ENCODE peak calls at places on chromosomes 1 and 21, in four cellular contexts. L is fibroblast of lung, F is H9, K is mammary epithelial cell. Z is an unnamed sample.

GRCh38 chr1:176767714-176768136 is 304.8 kb downstream of the PAPPA2 start:
- DNase-seq in L (no peak), F (no peak), K (no peak), Z (no peak)

GRCh38 chr1:20324704-20325406 is 34.2 kb downstream of the VWA5B1 start:
- DNase-seq in L (no peak), F (no peak), K (peak; percentile 11), Z (no peak)

GRCh38 chr21:32386195-32386870 is 6.5 kb downstream of the URB1 start:
- DNase-seq in L (no peak), F (no peak), K (peak; percentile 85), Z (no peak)

GRCh38 chr1:111203681-111204210 is 3.3 kb upstream of the DENND2D start:
- DNase-seq in L (peak; percentile 35), F (no peak), K (peak; percentile 30), Z (no peak)

GRCh38 chr1:202274611-202275010 is 67.1 kb downstream of the UBE2T start:
- DNase-seq in L (no peak), F (peak; percentile 41), K (no peak), Z (peak; percentile 79)

GRCh38 chr1:172121071-172121717 is 279.9 kb downstream of the DNM3 start:
- DNase-seq in L (no peak), F (no peak), K (no peak), Z (no peak)

GRCh38 chr1:53685272-53686051 is 53.5 kb downstream of the GLIS1 start:
- DNase-seq in L (peak; percentile 22), F (no peak), K (no peak), Z (peak; percentile 73)

GRCh38 chr21:25887646-25888321 is 153.0 kb downstream of the GABPA start:
- DNase-seq in L (no peak), F (no peak), K (no peak), Z (no peak)

GRCh38 chr1:91684599-91685196 is 184.0 kb downstream of the CDC7 start:
- DNase-seq in L (peak; percentile 68), F (no peak), K (no peak), Z (no peak)

GRCh38 chr1:74199504-74199903 is 1.5 kb downstream of the FPGT start:
- DNase-seq in L (no peak), F (no peak), K (no peak), Z (no peak)

GRCh38 chr1:6701437-6702153 is at the start of gene DNAJC11:
- DNase-seq in L (peak; percentile 90), F (peak; percentile 89), K (peak; percentile 78), Z (peak; percentile 95)

GRCh38 chr1:110339040-110339426 is at the start of gene RBM15:
- DNase-seq in L (no peak), F (peak; percentile 99), K (peak; percentile 100), Z (peak; percentile 99)

GRCh38 chr1:161082996-161083742 is 6.2 kb downstream of the NECTIN4 start:
- DNase-seq in L (peak; percentile 96), F (no peak), K (peak; percentile 98), Z (peak; percentile 75)

GRCh38 chr1:109790735-109791494 is 27.2 kb upstream of the EPS8L3 start:
- DNase-seq in L (peak; percentile 42), F (peak; percentile 74), K (no peak), Z (peak; percentile 89)

GRCh38 chr1:42844592-42845140 is 1.7 kb upstream of the ZNF691 start:
- DNase-seq in L (no peak), F (no peak), K (peak; percentile 19), Z (no peak)

GRCh38 chr1:246199086-246199485 is 308.0 kb downstream of the SMYD3 start:
- DNase-seq in L (no peak), F (no peak), K (no peak), Z (no peak)

GRCh38 chr1:167127236-167127635 is 33.4 kb downstream of the STYXL2 start:
- DNase-seq in L (no peak), F (no peak), K (no peak), Z (no peak)

GRCh38 chr1:23473037-23473800 is 10.8 kb downstream of the ASAP3 start:
- DNase-seq in L (peak; percentile 37), F (no peak), K (peak; percentile 98), Z (no peak)

GRCh38 chr1:167795810-167796740 is 74.3 kb downstream of the MPZL1 start:
- DNase-seq in L (no peak), F (no peak), K (peak; percentile 71), Z (peak; percentile 52)

GRCh38 chr1:94522304-94522703 is 19.3 kb downstream of the F3 start:
- DNase-seq in L (peak; percentile 80), F (no peak), K (peak; percentile 48), Z (no peak)

GRCh38 chr1:246397046-246397445 is 110.0 kb downstream of the SMYD3 start:
- DNase-seq in L (no peak), F (no peak), K (no peak), Z (no peak)

GRCh38 chr1:172895050-172895460 is 155.7 kb downstream of the TNFSF18 start:
- DNase-seq in L (peak; percentile 52), F (no peak), K (no peak), Z (no peak)

GRCh38 chr1:38728176-38728908 is 131.2 kb downstream of the RRAGC start:
- DNase-seq in L (peak; percentile 74), F (peak; percentile 38), K (peak; percentile 7), Z (peak; percentile 61)

GRCh38 chr21:46028547-46029200 is 47.1 kb downstream of the COL6A1 start:
- DNase-seq in L (peak; percentile 85), F (no peak), K (no peak), Z (no peak)

GRCh38 chr21:29712818-29713217 is 227.0 kb downstream of the GRIK1 start:
- DNase-seq in L (no peak), F (no peak), K (no peak), Z (no peak)

GRCh38 chr1:67850151-67850551 is 16.9 kb upstream of the GNG12 start:
- DNase-seq in L (peak; percentile 66), F (no peak), K (peak; percentile 46), Z (peak; percentile 54)

GRCh38 chr1:105793541-105794146 is 1262.8 kb upstream of the PRMT6 start:
- DNase-seq in L (peak; percentile 8), F (peak; percentile 40), K (peak; percentile 1), Z (peak; percentile 84)

GRCh38 chr1:55716610-55717009 is 501.4 kb upstream of the USP24 start:
- DNase-seq in L (peak; percentile 71), F (no peak), K (peak; percentile 59), Z (no peak)

GRCh38 chr1:109214695-109215623 is 1.2 kb downstream of the SARS1 start:
- DNase-seq in L (peak; percentile 96), F (no peak), K (peak; percentile 74), Z (no peak)

GRCh38 chr1:184463680-184464079 is 76.9 kb downstream of the C1orf21 start:
- DNase-seq in L (no peak), F (no peak), K (peak; percentile 48), Z (no peak)

GRCh38 chr1:184462990-184463389 is 76.2 kb downstream of the C1orf21 start:
- DNase-seq in L (no peak), F (no peak), K (no peak), Z (no peak)

GRCh38 chr1:184467295-184467694 is 80.5 kb downstream of the C1orf21 start:
- DNase-seq in L (no peak), F (no peak), K (no peak), Z (no peak)

GRCh38 chr1:184464757-184465156 is 77.9 kb downstream of the C1orf21 start:
- DNase-seq in L (no peak), F (no peak), K (no peak), Z (no peak)

DNA sequence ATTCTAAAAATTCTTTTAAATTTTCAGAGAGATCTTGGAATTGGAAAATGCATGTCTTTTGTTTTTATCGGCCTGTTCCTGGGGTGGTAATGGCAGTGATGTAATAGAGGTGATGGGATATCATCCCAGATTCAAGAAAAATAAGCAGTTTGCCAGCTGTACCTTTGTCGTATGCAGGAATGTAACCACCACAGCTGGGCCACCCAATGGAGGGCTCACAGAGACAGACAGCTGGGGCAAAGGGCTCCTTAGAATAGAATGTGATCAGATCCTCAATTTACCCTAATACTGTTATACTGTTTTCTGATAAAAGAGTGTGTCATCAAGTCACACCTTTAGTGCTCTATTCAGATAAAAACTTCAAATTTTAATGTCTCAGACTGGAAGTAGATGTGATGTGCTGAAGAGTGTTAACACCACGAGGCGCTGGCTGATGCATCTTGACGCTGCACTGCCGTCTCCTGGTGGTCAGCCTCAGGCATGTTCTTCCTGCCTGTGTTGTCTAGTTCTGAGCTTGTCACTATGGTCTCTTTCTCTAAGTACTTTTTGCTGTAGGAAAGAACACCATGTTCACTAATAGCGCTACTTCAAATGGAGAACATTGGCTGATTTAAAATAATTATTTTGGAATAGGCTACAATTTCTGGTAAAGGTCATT is 78.8 kb downstream of the C1orf21 start:
- DNase-seq in L (no peak), F (no peak), K (no peak), Z (no peak)
- TF ChIP-seq CTCF in L (peak; percentile 33), F (peak; percentile 56), K (no peak), Z (peak; percentile 77)

DNA sequence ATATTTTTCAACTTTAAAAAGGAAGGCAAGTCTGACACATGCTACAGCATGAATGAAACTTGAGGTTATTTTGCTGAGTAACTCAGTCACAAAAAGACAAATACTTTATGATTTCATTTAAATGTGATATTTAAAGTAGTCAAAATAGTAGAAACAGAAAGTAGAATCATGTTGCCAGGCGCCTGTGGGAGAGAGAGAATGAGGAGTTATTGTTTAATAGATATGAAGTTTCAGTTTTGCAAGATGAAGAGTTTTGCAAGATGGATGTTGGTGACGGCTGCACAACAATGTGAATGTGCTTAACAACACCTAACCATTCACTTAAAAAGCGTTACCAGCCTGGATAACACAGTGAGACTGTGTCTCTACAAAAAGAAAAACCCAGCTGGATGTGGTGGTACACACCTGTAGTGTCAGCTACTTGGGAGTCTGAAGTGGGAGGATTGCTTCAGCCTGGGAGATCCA is 20.7 kb upstream of the ATP1A1 start:
- DNase-seq in L (no peak), F (no peak), K (peak; percentile 32), Z (no peak)
- H3K9ac ChIP-seq in L (no peak overlapping the region), F (no peak overlapping the region), K (no peak overlapping the region), Z (no peak overlapping the region)

DNA sequence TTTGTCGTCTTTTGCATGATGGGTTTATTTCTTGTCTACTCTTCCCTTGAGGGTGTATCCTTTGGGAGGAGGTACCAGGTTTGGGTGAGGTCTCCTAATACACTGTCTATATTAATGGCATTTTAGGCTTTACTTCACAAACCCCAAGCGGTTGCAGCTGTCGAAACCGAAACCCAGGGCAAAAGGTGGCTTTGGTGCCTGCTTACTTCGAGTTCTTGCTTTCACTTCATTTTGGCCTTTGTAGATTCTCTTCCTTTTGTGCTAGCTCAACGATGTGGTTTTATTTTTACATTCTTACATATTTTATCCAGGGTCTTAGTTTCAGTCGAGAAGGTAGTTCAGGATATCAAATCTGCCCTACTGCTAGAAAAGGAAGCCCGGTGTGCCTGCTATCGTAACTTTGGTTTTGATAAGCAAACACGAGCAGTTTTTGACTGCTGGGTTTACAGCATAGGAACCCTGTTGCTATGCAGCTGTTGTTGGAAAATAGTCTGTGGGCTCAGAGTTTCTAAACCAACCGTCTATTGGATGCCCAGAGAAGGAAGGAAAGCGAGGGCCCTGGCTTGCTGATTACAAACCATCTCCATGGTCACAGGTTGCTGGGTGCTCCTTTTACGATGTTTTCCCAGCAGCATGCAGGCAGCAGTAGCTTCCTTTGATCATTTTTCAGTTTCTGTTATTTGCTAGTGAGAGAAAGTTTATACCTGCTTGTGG is 9.8 kb upstream of the TSPAN2 start:
- DNase-seq in L (peak; percentile 19), F (no peak), K (peak; percentile 41), Z (no peak)
- H3K4me1 ChIP-seq in L (no peaks in the 10 kb centered on the region), F (peaks cover 3% of the 10 kb centered on the region), K (no peaks in the 10 kb centered on the region), Z (no peaks in the 10 kb centered on the region)

GRCh38 chr1:26861286-26861701 is 1.7 kb upstream of the SFN start:
- DNase-seq in L (peak; percentile 28), F (no peak), K (peak; percentile 93), Z (peak; percentile 68)

GRCh38 chr1:26861889-26862371 is 1.0 kb upstream of the SFN start:
- DNase-seq in L (no peak), F (no peak), K (peak; percentile 94), Z (no peak)

GRCh38 chr1:26863677-26864060 is 720 bp downstream of the SFN start:
- DNase-seq in L (no peak), F (no peak), K (no peak), Z (no peak)

GRCh38 chr1:26864610-26865480 is 1.9 kb downstream of the SFN start:
- DNase-seq in L (peak; percentile 96), F (peak; percentile 99), K (peak; percentile 98), Z (peak; percentile 99)

GRCh38 chr1:26862781-26863676 is at the start of gene SFN:
- DNase-seq in L (no peak), F (peak; percentile 96), K (peak; percentile 99), Z (peak; percentile 97)
- TF ChIP-seq CTCF in L (peak; percentile 17), F (peak; percentile 79), K (peak; percentile 88), Z (peak; percentile 79)

Z was measured in endodermal cell.